ENCODE peak calls at places on chromosome 2, in four cellular contexts. One of them, this sample, is unnamed.

GRCh38 chr2:28713582-28714292 is 37.9 kb upstream of the PPP1CB start:
- DNase-seq in HepG2: no peak
- DNase-seq in A549: no peak
- DNase-seq in K562: no peak
- DNase-seq in this sample: peak; percentile 72

GRCh38 chr2:133166024-133166423 is 402.2 kb downstream of the NCKAP5 start:
- DNase-seq in HepG2: no peak
- DNase-seq in A549: no peak
- DNase-seq in K562: no peak
- DNase-seq in this sample: peak; percentile 69

GRCh38 chr2:120675460-120676130 is 60.1 kb upstream of the GLI2 start:
- DNase-seq in HepG2: peak; percentile 50
- DNase-seq in A549: peak; percentile 75
- DNase-seq in K562: peak; percentile 77
- DNase-seq in this sample: peak; percentile 50

GRCh38 chr2:237048595-237048994 is 37.1 kb upstream of the COPS8 start:
- DNase-seq in HepG2: no peak
- DNase-seq in A549: no peak
- DNase-seq in K562: no peak
- DNase-seq in this sample: no peak

GRCh38 chr2:100741880-100742814 is 77.8 kb upstream of the NPAS2 start:
- DNase-seq in HepG2: peak; percentile 82
- DNase-seq in A549: no peak
- DNase-seq in K562: no peak
- DNase-seq in this sample: peak; percentile 98

GRCh38 chr2:121634354-121635307 is 14.6 kb downstream of the CLASP1 start:
- DNase-seq in HepG2: no peak
- DNase-seq in A549: peak; percentile 31
- DNase-seq in K562: no peak
- DNase-seq in this sample: peak; percentile 66

GRCh38 chr2:232438951-232439757 is 16.8 kb upstream of the ALPI start:
- DNase-seq in HepG2: no peak
- DNase-seq in A549: no peak
- DNase-seq in K562: peak; percentile 14
- DNase-seq in this sample: no peak

GRCh38 chr2:186648130-186648529 is 45.7 kb upstream of the FAM171B start:
- DNase-seq in HepG2: no peak
- DNase-seq in A549: no peak
- DNase-seq in K562: no peak
- DNase-seq in this sample: peak; percentile 54

GRCh38 chr2:239196474-239197021 is 204.3 kb downstream of the HDAC4 start:
- DNase-seq in HepG2: no peak
- DNase-seq in A549: no peak
- DNase-seq in K562: no peak
- DNase-seq in this sample: no peak

GRCh38 chr2:40168546-40168945 is 283.3 kb downstream of the SLC8A1 start:
- DNase-seq in HepG2: no peak
- DNase-seq in A549: no peak
- DNase-seq in K562: no peak
- DNase-seq in this sample: no peak

GRCh38 chr2:150126143-150126725 is 361.2 kb downstream of the RND3 start:
- DNase-seq in HepG2: no peak
- DNase-seq in A549: no peak
- DNase-seq in K562: no peak
- DNase-seq in this sample: peak; percentile 43

GRCh38 chr2:33620-34019 is 12.7 kb downstream of the FAM110C start:
- DNase-seq in HepG2: peak; percentile 40
- DNase-seq in A549: no peak
- DNase-seq in K562: no peak
- DNase-seq in this sample: no peak

GRCh38 chr2:144133881-144134280 is 386.0 kb downstream of the ZEB2 start:
- DNase-seq in HepG2: no peak
- DNase-seq in A549: no peak
- DNase-seq in K562: no peak
- DNase-seq in this sample: no peak

GRCh38 chr2:214203199-214203598 is 207.7 kb upstream of the VWC2L start:
- DNase-seq in HepG2: no peak
- DNase-seq in A549: no peak
- DNase-seq in K562: no peak
- DNase-seq in this sample: peak; percentile 5

GRCh38 chr2:100845141-100845991 is 25.4 kb downstream of the NPAS2 start:
- DNase-seq in HepG2: no peak
- DNase-seq in A549: no peak
- DNase-seq in K562: no peak
- DNase-seq in this sample: no peak

GRCh38 chr2:29557268-29557667 is 364.1 kb downstream of the ALK start:
- DNase-seq in HepG2: no peak
- DNase-seq in A549: no peak
- DNase-seq in K562: no peak
- DNase-seq in this sample: no peak

GRCh38 chr2:125386074-125386473 is 1269.9 kb upstream of the GYPC start:
- DNase-seq in HepG2: no peak
- DNase-seq in A549: no peak
- DNase-seq in K562: no peak
- DNase-seq in this sample: no peak

GRCh38 chr2:217837001-217837491 is 165.7 kb downstream of the TNS1 start:
- DNase-seq in HepG2: peak; percentile 17
- DNase-seq in A549: no peak
- DNase-seq in K562: peak; percentile 21
- DNase-seq in this sample: no peak

GRCh38 chr2:238231251-238231793 is 8.5 kb downstream of the HES6 start:
- DNase-seq in HepG2: no peak
- DNase-seq in A549: no peak
- DNase-seq in K562: peak; percentile 73
- DNase-seq in this sample: peak; percentile 44

GRCh38 chr2:29010946-29011649 is 30.0 kb downstream of the TOGARAM2 start:
- DNase-seq in HepG2: no peak
- DNase-seq in A549: no peak
- DNase-seq in K562: no peak
- DNase-seq in this sample: peak; percentile 69

GRCh38 chr2:18626256-18626668 is 36.9 kb upstream of the NT5C1B start:
- DNase-seq in HepG2: no peak
- DNase-seq in A549: no peak
- DNase-seq in K562: no peak
- DNase-seq in this sample: peak; percentile 43

GRCh38 chr2:135688002-135688401 is 53.7 kb upstream of the UBXN4 start:
- DNase-seq in HepG2: no peak
- DNase-seq in A549: no peak
- DNase-seq in K562: no peak
- DNase-seq in this sample: peak; percentile 44

GRCh38 chr2:14633451-14634211 is 1.1 kb downstream of the LRATD1 start:
- DNase-seq in HepG2: no peak
- DNase-seq in A549: no peak
- DNase-seq in K562: no peak
- DNase-seq in this sample: no peak

GRCh38 chr2:851078-851477 is 99.6 kb upstream of the SNTG2 start:
- DNase-seq in HepG2: no peak
- DNase-seq in A549: no peak
- DNase-seq in K562: no peak
- DNase-seq in this sample: no peak

GRCh38 chr2:133801956-133802355 is 233.7 kb upstream of the NCKAP5 start:
- DNase-seq in HepG2: no peak
- DNase-seq in A549: no peak
- DNase-seq in K562: no peak
- DNase-seq in this sample: no peak

GRCh38 chr2:129689600-129689999 is 289.9 kb upstream of the RAB6C start:
- DNase-seq in HepG2: no peak
- DNase-seq in A549: no peak
- DNase-seq in K562: no peak
- DNase-seq in this sample: no peak

GRCh38 chr2:18496516-18496915 is 63.9 kb downstream of the RDH14 start:
- DNase-seq in HepG2: no peak
- DNase-seq in A549: no peak
- DNase-seq in K562: no peak
- DNase-seq in this sample: no peak

GRCh38 chr2:216142540-216142939 is 33.4 kb downstream of the XRCC5 start:
- DNase-seq in HepG2: no peak
- DNase-seq in A549: no peak
- DNase-seq in K562: no peak
- DNase-seq in this sample: peak; percentile 91

GRCh38 chr2:215812966-215813365 is 200.4 kb downstream of the MREG start:
- DNase-seq in HepG2: no peak
- DNase-seq in A549: no peak
- DNase-seq in K562: no peak
- DNase-seq in this sample: peak; percentile 72

GRCh38 chr2:138974651-138975050 is 194.5 kb upstream of the NXPH2 start:
- DNase-seq in HepG2: no peak
- DNase-seq in A549: no peak
- DNase-seq in K562: no peak
- DNase-seq in this sample: no peak
- TF ChIP-seq MAZ in HepG2: no peak
- TF ChIP-seq MAZ in A549: no peak
- TF ChIP-seq MAZ in K562: no peak
- TF ChIP-seq MAZ in this sample: no peak

GRCh38 chr2:105081006-105081701 is 43.3 kb downstream of the MRPS9 start:
- DNase-seq in HepG2: no peak
- DNase-seq in A549: no peak
- DNase-seq in K562: no peak
- DNase-seq in this sample: peak; percentile 46
- TF ChIP-seq CTCF in HepG2: no peak
- TF ChIP-seq CTCF in A549: no peak
- TF ChIP-seq CTCF in K562: no peak
- TF ChIP-seq CTCF in this sample: no peak

GRCh38 chr2:27212626-27213471 is 781 bp upstream of the SLC5A6 start:
- DNase-seq in HepG2: peak; percentile 55
- DNase-seq in A549: peak; percentile 66
- DNase-seq in K562: no peak
- DNase-seq in this sample: peak; percentile 76
- TF ChIP-seq MAZ in HepG2: no peak
- TF ChIP-seq MAZ in A549: no peak
- TF ChIP-seq MAZ in K562: no peak
- TF ChIP-seq MAZ in this sample: no peak

DNA sequence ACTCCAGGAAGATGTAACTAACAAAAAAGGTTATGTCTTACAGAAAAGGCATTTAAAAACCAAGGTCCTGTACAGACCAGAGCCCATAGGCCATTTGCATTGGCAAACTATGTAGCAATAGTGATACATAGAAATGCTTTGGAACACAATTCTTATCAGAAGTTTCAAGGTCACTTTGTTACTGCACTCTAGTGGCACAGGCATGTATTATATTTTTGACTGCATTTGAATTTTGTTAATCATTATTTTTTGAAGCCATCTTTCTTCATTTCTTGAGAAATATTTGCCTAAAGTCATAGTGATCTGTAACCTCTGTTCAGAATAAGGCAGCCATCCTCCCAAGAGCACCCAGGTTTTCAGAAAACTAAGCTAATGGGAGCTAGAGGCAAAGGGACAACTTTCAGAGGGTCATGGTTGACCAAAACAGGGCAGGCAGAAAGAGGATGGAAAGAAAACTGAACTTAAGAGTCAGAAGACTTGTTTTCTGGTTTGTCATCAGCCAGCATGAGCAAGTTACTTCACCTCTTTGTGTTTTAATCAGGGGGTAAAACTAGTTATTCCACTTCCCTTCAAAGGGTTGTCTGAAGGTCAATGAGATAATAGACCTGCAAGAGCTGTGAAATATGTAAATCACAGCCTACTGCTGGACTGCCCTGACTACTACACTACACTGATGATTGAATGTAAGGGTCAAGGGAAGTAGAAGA is 41.5 kb downstream of the SLC38A11 start:
- DNase-seq in HepG2: peak; percentile 91
- DNase-seq in A549: no peak
- DNase-seq in K562: no peak
- DNase-seq in this sample: peak; percentile 15
- TF ChIP-seq CTCF in HepG2: peak; percentile 63
- TF ChIP-seq CTCF in A549: peak; percentile 49
- TF ChIP-seq CTCF in K562: no peak
- TF ChIP-seq CTCF in this sample: peak; percentile 30

GRCh38 chr2:195146761-195147160 is 510.3 kb upstream of the SLC39A10 start:
- DNase-seq in HepG2: no peak
- DNase-seq in A549: no peak
- DNase-seq in K562: no peak
- DNase-seq in this sample: no peak

GRCh38 chr2:195150819-195151218 is 506.2 kb upstream of the SLC39A10 start:
- DNase-seq in HepG2: no peak
- DNase-seq in A549: no peak
- DNase-seq in K562: no peak
- DNase-seq in this sample: no peak

GRCh38 chr2:195151711-195152110 is 505.3 kb upstream of the SLC39A10 start:
- DNase-seq in HepG2: no peak
- DNase-seq in A549: no peak
- DNase-seq in K562: no peak
- DNase-seq in this sample: no peak
- TF ChIP-seq MAZ in HepG2: no peak
- TF ChIP-seq MAZ in A549: no peak
- TF ChIP-seq MAZ in K562: no peak
- TF ChIP-seq MAZ in this sample: no peak

GRCh38 chr2:65710356-65710755 is 278.0 kb upstream of the SPRED2 start:
- DNase-seq in HepG2: no peak
- DNase-seq in A549: no peak
- DNase-seq in K562: no peak
- DNase-seq in this sample: no peak

GRCh38 chr2:65711863-65712262 is 279.5 kb upstream of the SPRED2 start:
- DNase-seq in HepG2: no peak
- DNase-seq in A549: no peak
- DNase-seq in K562: no peak
- DNase-seq in this sample: no peak

GRCh38 chr2:65708129-65708528 is 275.7 kb upstream of the SPRED2 start:
- DNase-seq in HepG2: no peak
- DNase-seq in A549: no peak
- DNase-seq in K562: no peak
- DNase-seq in this sample: peak; percentile 36

GRCh38 chr2:65706376-65706775 is 274.0 kb upstream of the SPRED2 start:
- DNase-seq in HepG2: no peak
- DNase-seq in A549: no peak
- DNase-seq in K562: no peak
- DNase-seq in this sample: no peak

DNA sequence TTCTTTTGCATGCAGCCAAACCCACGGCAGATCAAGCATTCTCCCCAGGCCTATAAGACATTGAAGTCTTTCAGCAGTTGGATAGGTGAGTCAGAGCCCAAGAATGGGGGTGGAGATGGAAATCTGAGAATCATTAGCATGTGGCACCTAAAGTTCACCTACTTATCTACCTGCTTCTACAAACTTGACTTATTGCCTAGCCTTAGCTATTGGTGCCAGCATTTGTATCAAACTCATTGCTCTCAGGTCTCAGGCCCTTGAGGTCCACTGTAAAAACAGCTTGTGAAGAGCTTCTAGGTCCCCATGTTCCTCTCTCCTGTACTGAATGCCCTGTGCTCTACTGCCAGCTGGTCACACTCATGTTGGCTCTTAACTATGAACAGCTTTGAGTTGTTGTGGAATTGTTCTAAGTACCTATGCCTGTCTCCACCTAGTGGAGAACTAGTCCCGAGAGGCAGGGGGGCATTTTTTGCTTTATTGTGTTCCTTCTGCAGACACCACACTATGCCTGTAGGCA is 278.4 kb upstream of the SPRED2 start:
- DNase-seq in HepG2: peak; percentile 16
- DNase-seq in A549: peak; percentile 19
- DNase-seq in K562: no peak
- DNase-seq in this sample: peak; percentile 8
- TF ChIP-seq CTCF in HepG2: peak; percentile 29
- TF ChIP-seq CTCF in A549: peak; percentile 26
- TF ChIP-seq CTCF in K562: peak; percentile 43
- TF ChIP-seq CTCF in this sample: peak; percentile 36